ENCODE peak calls at places on chromosomes 11 and 22, in six cellular contexts. X is heart right ventricle, V is keratinocyte, Q is mesendoderm, D is gastrocnemius medialis, S is upper lobe of right lung. J is an unnamed sample. For H3K4me1 and H3K36me3, the result is how much of the 10 kb centered on the place peaks cover.

GRCh38 chr11:75536786-75537629 is 11.3 kb upstream of the GDPD5 start:
- DNase-seq in V (no peak), Q (peak), D (no peak), S (no peak), X (no peak), J (peak)

GRCh38 chr22:46267431-46268279 is at the start of gene TTC38:
- DNase-seq in Q (peak), V (peak), X (peak), S (peak), D (peak), J (peak)

GRCh38 chr22:48700180-48700565 is 1127.5 kb downstream of the BRD1 start:
- DNase-seq in Q (no peak), D (no peak), X (no peak), V (no peak), S (no peak), J (no peak)

GRCh38 chr11:111402411-111402810 is 23.3 kb upstream of the POU2AF1 start:
- DNase-seq in X (no peak), V (no peak), D (no peak), Q (no peak), S (no peak), J (no peak)

GRCh38 chr11:72354356-72355115 is 79.8 kb downstream of the CLPB start:
- DNase-seq in X (no peak), S (no peak), Q (peak), V (no peak), D (no peak), J (no peak)

GRCh38 chr22:37300551-37301017 is 18.3 kb downstream of the CYTH4 start:
- DNase-seq in Q (no peak), V (no peak), D (no peak), S (no peak), X (no peak), J (no peak)

GRCh38 chr22:32528984-32529982 is 54.7 kb downstream of the FBXO7 start:
- DNase-seq in Q (peak), S (peak), D (peak), X (peak), V (peak), J (peak)

GRCh38 chr11:69884751-69885150 is 65.5 kb upstream of the FGF3 start:
- DNase-seq in V (no peak), S (no peak), D (no peak), Q (no peak), X (no peak), J (no peak)

GRCh38 chr11:76824980-76825725 is 35.6 kb upstream of the ACER3 start:
- DNase-seq in X (no peak), Q (no peak), V (peak), D (no peak), S (no peak), J (no peak)

GRCh38 chr11:35618497-35619029 is 303 bp downstream of the FJX1 start:
- DNase-seq in D (no peak), X (peak), S (peak), V (no peak), Q (no peak), J (no peak)

GRCh38 chr11:59666969-59667368 is 1.9 kb downstream of the PATL1 start:
- DNase-seq in D (no peak), Q (no peak), S (no peak), V (no peak), X (no peak), J (no peak)

GRCh38 chr11:86938203-86938899 is 16.8 kb downstream of the FZD4 start:
- DNase-seq in D (no peak), S (no peak), V (no peak), Q (no peak), X (no peak), J (no peak)

GRCh38 chr11:1126935-1127663 is 30.7 kb upstream of the MUC5AC start:
- DNase-seq in X (no peak), S (peak), V (no peak), D (no peak), Q (no peak), J (no peak)

GRCh38 chr11:106088896-106089295 is 11.4 kb downstream of the AASDHPPT start:
- DNase-seq in V (no peak), X (no peak), S (no peak), Q (no peak), D (no peak), J (no peak)

GRCh38 chr22:24289781-24290181 is 19.1 kb downstream of the SPECC1L start:
- DNase-seq in X (no peak), S (no peak), V (no peak), D (no peak), Q (peak), J (no peak)

GRCh38 chr11:33329705-33330329 is 72.6 kb downstream of the HIPK3 start:
- DNase-seq in S (no peak), V (peak), D (peak), Q (peak), X (peak), J (peak)

GRCh38 chr11:75000975-75001354 is 12.2 kb downstream of the NEU3 start:
- DNase-seq in Q (no peak), X (no peak), D (no peak), S (no peak), V (no peak), J (no peak)

GRCh38 chr11:116984589-116984988 is 113.6 kb downstream of the SIK3 start:
- DNase-seq in V (peak), S (no peak), X (no peak), D (no peak), Q (no peak), J (no peak)

GRCh38 chr11:31030375-31030774 is 339.2 kb downstream of the DCDC1 start:
- DNase-seq in D (no peak), X (no peak), Q (no peak), V (no peak), S (no peak), J (no peak)

GRCh38 chr11:9214765-9215164 is 50.4 kb downstream of the DENND5A start:
- DNase-seq in V (no peak), S (no peak), Q (peak), D (no peak), X (no peak), J (no peak)

GRCh38 chr11:111162306-111162705 is 83.2 kb upstream of the POU2AF2 start:
- DNase-seq in V (no peak), X (no peak), S (no peak), D (no peak), Q (peak), J (no peak)

GRCh38 chr11:87661270-87661669 is 514.0 kb downstream of the RAB38 start:
- DNase-seq in V (no peak), X (no peak), Q (no peak), S (no peak), D (no peak), J (no peak)

GRCh38 chr22:44403930-44404329 is 91.2 kb upstream of the SHISAL1 start:
- DNase-seq in V (no peak), S (peak), Q (no peak), X (no peak), D (no peak), J (no peak)

GRCh38 chr11:66015936-66016792 is 4.4 kb downstream of the CST6 start:
- DNase-seq in D (no peak), X (no peak), Q (no peak), S (no peak), V (no peak), J (no peak)

GRCh38 chr11:45921561-45922424 is 663 bp upstream of the LARGE2 start:
- DNase-seq in X (no peak), D (peak), Q (peak), S (peak), V (no peak), J (peak)

GRCh38 chr11:70871881-70872280 is 380.5 kb downstream of the SHANK2 start:
- DNase-seq in S (no peak), D (no peak), Q (no peak), V (no peak), X (no peak), J (no peak)

GRCh38 chr22:23113067-23113846 is 28.5 kb downstream of the RSPH14 start:
- DNase-seq in Q (no peak), D (no peak), S (no peak), X (peak), V (no peak), J (no peak)

GRCh38 chr11:112042161-112042960 is 17.2 kb downstream of the DLAT start:
- DNase-seq in S (no peak), X (no peak), D (no peak), Q (peak), V (no peak), J (no peak)

GRCh38 chr11:25891960-25892359 is 440.0 kb upstream of the ANO3 start:
- DNase-seq in V (no peak), Q (no peak), X (no peak), D (no peak), S (no peak), J (no peak)

GRCh38 chr22:40533712-40534378 is 102.7 kb downstream of the MRTFA start:
- DNase-seq in S (no peak), V (no peak), D (no peak), X (no peak), Q (peak), J (peak)

GRCh38 chr11:111417011-111417765 is 38.1 kb upstream of the POU2AF1 start:
- DNase-seq in Q (no peak), S (no peak), X (no peak), D (no peak), V (no peak), J (no peak)

GRCh38 chr22:35530700-35531099 is 9.9 kb upstream of the RASD2 start:
- DNase-seq in V (no peak), D (no peak), S (no peak), X (no peak), Q (no peak), J (no peak)

GRCh38 chr11:126415128-126415527 is 59.6 kb downstream of the ST3GAL4 start:
- DNase-seq in X (peak), V (no peak), S (no peak), D (peak), Q (no peak), J (no peak)

GRCh38 chr11:56889986-56890385 is 98.7 kb upstream of the OR5AK2 start:
- DNase-seq in X (no peak), V (no peak), S (no peak), Q (no peak), D (no peak), J (no peak)

GRCh38 chr11:86558219-86558618 is 114.2 kb downstream of the ME3 start:
- DNase-seq in S (no peak), Q (no peak), V (no peak), X (no peak), D (no peak), J (no peak)

GRCh38 chr22:43742551-43742950 is 69.6 kb downstream of the EFCAB6 start:
- DNase-seq in X (no peak), V (no peak), D (no peak), Q (no peak), S (no peak), J (no peak)

GRCh38 chr22:46622081-46622521 is 1.9 kb downstream of the GRAMD4 start:
- DNase-seq in D (no peak), Q (no peak), X (peak), S (no peak), V (no peak), J (no peak)

GRCh38 chr22:38353142-38353629 is 36.0 kb upstream of the CSNK1E start:
- DNase-seq in S (peak), V (no peak), D (peak), X (peak), Q (peak), J (peak)
- H3K4me1 ChIP-seq in S (under half), V (under half), D (under half), X (under half), Q (under half), J (under half)

GRCh38 chr11:19164881-19165280 is 36.9 kb downstream of the CSRP3 start:
- DNase-seq in X (no peak), S (no peak), V (no peak), D (no peak), Q (no peak), J (no peak)

GRCh38 chr11:19164230-19164855 is 37.4 kb downstream of the CSRP3 start:
- DNase-seq in X (no peak), V (no peak), S (no peak), D (no peak), Q (no peak), J (no peak)

GRCh38 chr11:19161651-19162050 is 40.1 kb downstream of the CSRP3 start:
- DNase-seq in Q (no peak), V (no peak), X (no peak), S (no peak), D (no peak), J (no peak)

GRCh38 chr11:19162946-19163345 is 38.8 kb downstream of the CSRP3 start:
- DNase-seq in S (no peak), V (no peak), D (no peak), Q (no peak), X (no peak), J (no peak)

GRCh38 chr11:19163627-19164026 is 38.2 kb downstream of the CSRP3 start:
- DNase-seq in D (no peak), V (no peak), Q (peak), X (no peak), S (no peak), J (no peak)
- H3K36me3 ChIP-seq in D (under half), V (under half), Q (under half), X (half or more), S (under half), J (under half)

GRCh38 chr11:131042711-131043110 is 126.4 kb upstream of the SNX19 start:
- DNase-seq in D (no peak), X (no peak), Q (no peak), V (no peak), S (no peak), J (no peak)
- H3K4me3 ChIP-seq in D (no peak), X (no peak), Q (no peak), V (no peak), S (no peak), J (no peak)

GRCh38 chr11:44600739-44601416 is 35.4 kb downstream of the CD82 start:
- DNase-seq in S (no peak), D (no peak), X (peak), Q (peak), V (no peak), J (no peak)
- H3K4me1 ChIP-seq in S (half or more), D (under half), X (half or more), Q (under half), V (under half), J (under half)

J was measured in effector memory CD4-positive, alpha-beta T cell.